ENCODE peak calls at places on chromosomes 13 and 19, in six cellular contexts. One of them, this sample, is unnamed.

GRCh38 chr13:94073006-94073744 is 406.3 kb downstream of the DCT start:
- DNase-seq in stomach: no peak
- DNase-seq in Calu3: no peak
- DNase-seq in BE2C: no peak
- DNase-seq in fibroblast of villous mesenchyme: peak
- DNase-seq in psoas muscle: no peak
- DNase-seq in this sample: peak

GRCh38 chr19:1469200-1469935 is 9.6 kb downstream of the C19orf25 start:
- DNase-seq in stomach: no peak
- DNase-seq in Calu3: peak
- DNase-seq in BE2C: no peak
- DNase-seq in fibroblast of villous mesenchyme: peak
- DNase-seq in psoas muscle: no peak
- DNase-seq in this sample: no peak

GRCh38 chr19:42201489-42202289 is 15.8 kb downstream of the DEDD2 start:
- DNase-seq in stomach: peak
- DNase-seq in Calu3: no peak
- DNase-seq in BE2C: no peak
- DNase-seq in fibroblast of villous mesenchyme: no peak
- DNase-seq in psoas muscle: no peak
- DNase-seq in this sample: no peak

GRCh38 chr13:45537506-45537905 is 72.8 kb downstream of the COG3 start:
- DNase-seq in stomach: no peak
- DNase-seq in Calu3: no peak
- DNase-seq in BE2C: no peak
- DNase-seq in fibroblast of villous mesenchyme: no peak
- DNase-seq in psoas muscle: no peak
- DNase-seq in this sample: peak

GRCh38 chr13:20984879-20985278 is 76.5 kb downstream of the LATS2 start:
- DNase-seq in stomach: no peak
- DNase-seq in Calu3: no peak
- DNase-seq in BE2C: no peak
- DNase-seq in fibroblast of villous mesenchyme: no peak
- DNase-seq in psoas muscle: no peak
- DNase-seq in this sample: no peak

GRCh38 chr13:87777395-87777794 is 106.2 kb downstream of the SLITRK5 start:
- DNase-seq in stomach: no peak
- DNase-seq in Calu3: no peak
- DNase-seq in BE2C: no peak
- DNase-seq in fibroblast of villous mesenchyme: no peak
- DNase-seq in psoas muscle: no peak
- DNase-seq in this sample: no peak

GRCh38 chr19:34989248-34989797 is 10.8 kb upstream of the GRAMD1A start:
- DNase-seq in stomach: no peak
- DNase-seq in Calu3: no peak
- DNase-seq in BE2C: no peak
- DNase-seq in fibroblast of villous mesenchyme: no peak
- DNase-seq in psoas muscle: peak
- DNase-seq in this sample: no peak

GRCh38 chr13:26837997-26838396 is 77.4 kb upstream of the GPR12 start:
- DNase-seq in stomach: no peak
- DNase-seq in Calu3: peak
- DNase-seq in BE2C: no peak
- DNase-seq in fibroblast of villous mesenchyme: no peak
- DNase-seq in psoas muscle: no peak
- DNase-seq in this sample: no peak

GRCh38 chr13:42969558-42970172 is 22.4 kb downstream of the EPSTI1 start:
- DNase-seq in stomach: peak
- DNase-seq in Calu3: peak
- DNase-seq in BE2C: peak
- DNase-seq in fibroblast of villous mesenchyme: peak
- DNase-seq in psoas muscle: peak
- DNase-seq in this sample: peak

GRCh38 chr19:619286-620002 is 13.9 kb downstream of the POLRMT start:
- DNase-seq in stomach: no peak
- DNase-seq in Calu3: no peak
- DNase-seq in BE2C: no peak
- DNase-seq in fibroblast of villous mesenchyme: no peak
- DNase-seq in psoas muscle: no peak
- DNase-seq in this sample: no peak

GRCh38 chr13:86986448-86986847 is 684.7 kb upstream of the SLITRK5 start:
- DNase-seq in stomach: no peak
- DNase-seq in Calu3: no peak
- DNase-seq in BE2C: no peak
- DNase-seq in fibroblast of villous mesenchyme: peak
- DNase-seq in psoas muscle: no peak
- DNase-seq in this sample: no peak

GRCh38 chr19:45495178-45495577 is 1.7 kb downstream of the RTN2 start:
- DNase-seq in stomach: no peak
- DNase-seq in Calu3: no peak
- DNase-seq in BE2C: no peak
- DNase-seq in fibroblast of villous mesenchyme: no peak
- DNase-seq in psoas muscle: no peak
- DNase-seq in this sample: no peak

GRCh38 chr13:114035583-114036501 is 62.0 kb upstream of the C13orf46 start:
- DNase-seq in stomach: no peak
- DNase-seq in Calu3: no peak
- DNase-seq in BE2C: no peak
- DNase-seq in fibroblast of villous mesenchyme: peak
- DNase-seq in psoas muscle: no peak
- DNase-seq in this sample: no peak

GRCh38 chr19:30439271-30439750 is 67.1 kb downstream of the ZNF536 start:
- DNase-seq in stomach: no peak
- DNase-seq in Calu3: no peak
- DNase-seq in BE2C: no peak
- DNase-seq in fibroblast of villous mesenchyme: no peak
- DNase-seq in psoas muscle: no peak
- DNase-seq in this sample: no peak

GRCh38 chr13:106238690-106239089 is 296.8 kb downstream of the EFNB2 start:
- DNase-seq in stomach: no peak
- DNase-seq in Calu3: no peak
- DNase-seq in BE2C: peak
- DNase-seq in fibroblast of villous mesenchyme: no peak
- DNase-seq in psoas muscle: no peak
- DNase-seq in this sample: no peak

GRCh38 chr13:46721054-46721453 is 75.9 kb downstream of the ESD start:
- DNase-seq in stomach: peak
- DNase-seq in Calu3: peak
- DNase-seq in BE2C: peak
- DNase-seq in fibroblast of villous mesenchyme: peak
- DNase-seq in psoas muscle: no peak
- DNase-seq in this sample: peak

GRCh38 chr19:50551713-50552187 is 16.5 kb downstream of the LRRC4B start:
- DNase-seq in stomach: no peak
- DNase-seq in Calu3: no peak
- DNase-seq in BE2C: no peak
- DNase-seq in fibroblast of villous mesenchyme: no peak
- DNase-seq in psoas muscle: no peak
- DNase-seq in this sample: no peak

This sample was measured in LHCN-M2.